ENCODE peak calls at places on chromosome 1, in eight cellular contexts. C, D, V, M, R, W, S and L are unnamed samples.

GRCh38 chr1:201476670-201477344 is 7.8 kb upstream of the PHLDA3 start:
- DNase-seq in C (no peak), D (peak), V (no peak), M (no peak), R (no peak), W (no peak), S (no peak), L (no peak)

GRCh38 chr1:39141925-39142324 is 62.6 kb upstream of the MACF1 start:
- DNase-seq in C (no peak), D (no peak), V (no peak), M (no peak), R (no peak), W (peak), S (no peak), L (no peak)

GRCh38 chr1:58149266-58149812 is 397.2 kb downstream of the OMA1 start:
- DNase-seq in C (no peak), D (no peak), V (no peak), M (no peak), R (no peak), W (no peak), S (no peak), L (no peak)

GRCh38 chr1:85850238-85850637 is 142.0 kb upstream of the ZNHIT6 start:
- DNase-seq in C (no peak), D (peak), V (no peak), M (no peak), R (no peak), W (peak), S (peak), L (no peak)

GRCh38 chr1:2636733-2637132 is 3.9 kb upstream of the MMEL1 start:
- DNase-seq in C (no peak), D (no peak), V (no peak), M (no peak), R (no peak), W (no peak), S (no peak), L (no peak)

GRCh38 chr1:93751391-93752250 is 70.0 kb upstream of the BCAR3 start:
- DNase-seq in C (no peak), D (peak), V (no peak), M (no peak), R (no peak), W (no peak), S (no peak), L (no peak)

GRCh38 chr1:34315974-34316373 is 139.3 kb downstream of the C1orf94 start:
- DNase-seq in C (no peak), D (no peak), V (no peak), M (no peak), R (no peak), W (no peak), S (no peak), L (no peak)

GRCh38 chr1:33155877-33156538 is 25.8 kb downstream of the TRIM62 start:
- DNase-seq in C (no peak), D (no peak), V (no peak), M (no peak), R (no peak), W (no peak), S (no peak), L (no peak)

GRCh38 chr1:160256396-160257046 is 5.8 kb downstream of the DCAF8 start:
- DNase-seq in C (no peak), D (peak), V (no peak), M (no peak), R (no peak), W (peak), S (peak), L (no peak)

GRCh38 chr1:181013144-181013543 is 9.5 kb downstream of the STX6 start:
- DNase-seq in C (no peak), D (no peak), V (no peak), M (no peak), R (peak), W (peak), S (no peak), L (no peak)

GRCh38 chr1:221887091-221887746 is 145.3 kb upstream of the DUSP10 start:
- DNase-seq in C (no peak), D (peak), V (no peak), M (peak), R (no peak), W (peak), S (peak), L (no peak)

GRCh38 chr1:228194436-228194835 is 13.4 kb upstream of the OBSCN start:
- DNase-seq in C (no peak), D (no peak), V (no peak), M (no peak), R (no peak), W (no peak), S (no peak), L (no peak)

GRCh38 chr1:89881415-89882058 is 60.7 kb downstream of the LRRC8D start:
- DNase-seq in C (no peak), D (no peak), V (no peak), M (no peak), R (peak), W (no peak), S (no peak), L (no peak)